ENCODE peak calls at places on chromosomes 11 and 22, in five cellular contexts. U, B, G, J and X are unnamed samples.

GRCh38 chr11:46386674-46387073 is 4.9 kb downstream of the CHRM4 start:
- DNase-seq in U (no peak), B (no peak), G (no peak), J (no peak), X (no peak)

GRCh38 chr11:17396598-17397310 is 8.3 kb upstream of the KCNJ11 start:
- DNase-seq in U (no peak), B (no peak), G (peak), J (no peak), X (peak)

GRCh38 chr22:20531404-20532181 is 24.2 kb downstream of the MED15 start:
- DNase-seq in U (peak), B (peak), G (peak), J (no peak), X (peak)

GRCh38 chr22:46537221-46537945 is at the start of gene CELSR1:
- DNase-seq in U (peak), B (peak), G (peak), J (no peak), X (peak)

GRCh38 chr11:70755410-70756158 is 357.3 kb downstream of the CTTN start:
- DNase-seq in U (peak), B (peak), G (peak), J (peak), X (peak)

GRCh38 chr11:11843233-11843632 is 1.5 kb downstream of the USP47 start:
- DNase-seq in U (peak), B (no peak), G (no peak), J (no peak), X (no peak)

GRCh38 chr11:125998267-125998666 is 52.4 kb downstream of the VSIG10L2 start:
- DNase-seq in U (no peak), B (no peak), G (no peak), J (no peak), X (no peak)

GRCh38 chr11:68016904-68017817 is 7.0 kb downstream of the ALDH3B1 start:
- DNase-seq in U (no peak), B (peak), G (no peak), J (no peak), X (no peak)

GRCh38 chr11:69035150-69035958 is 13.4 kb upstream of the TPCN2 start:
- DNase-seq in U (peak), B (no peak), G (no peak), J (no peak), X (peak)

GRCh38 chr11:86749376-86749775 is 51.0 kb upstream of the PRSS23 start:
- DNase-seq in U (peak), B (no peak), G (no peak), J (no peak), X (no peak)

GRCh38 chr11:60175860-60176275 is 7.0 kb downstream of the MS4A6A start:
- DNase-seq in U (no peak), B (no peak), G (no peak), J (no peak), X (no peak)

GRCh38 chr11:120471131-120471530 is 40.4 kb upstream of the GRIK4 start:
- DNase-seq in U (no peak), B (no peak), G (no peak), J (no peak), X (no peak)

GRCh38 chr11:62108017-62108750 is 15.6 kb upstream of the INCENP start:
- DNase-seq in U (peak), B (no peak), G (peak), J (peak), X (peak)

GRCh38 chr11:29279716-29280115 is 737.1 kb downstream of the KCNA4 start:
- DNase-seq in U (no peak), B (no peak), G (no peak), J (no peak), X (no peak)

GRCh38 chr11:10032991-10033390 is 261.0 kb downstream of the SBF2 start:
- DNase-seq in U (no peak), B (no peak), G (no peak), J (no peak), X (no peak)

GRCh38 chr22:49676783-49677494 is 150.7 kb downstream of the BRD1 start:
- DNase-seq in U (no peak), B (no peak), G (no peak), J (no peak), X (no peak)

GRCh38 chr11:13278620-13279486 is 1.3 kb downstream of the BMAL1 start:
- DNase-seq in U (peak), B (peak), G (peak), J (no peak), X (peak)

GRCh38 chr11:117882539-117882938 is 6.1 kb upstream of the FXYD6 start:
- DNase-seq in U (no peak), B (no peak), G (no peak), J (no peak), X (no peak)

GRCh38 chr11:95145430-95146063 is 55.9 kb downstream of the ENDOD1 start:
- DNase-seq in U (no peak), B (no peak), G (no peak), J (no peak), X (no peak)

GRCh38 chr11:131906963-131907362 is 536.5 kb downstream of the NTM start:
- DNase-seq in U (no peak), B (no peak), G (peak), J (no peak), X (no peak)

GRCh38 chr11:724733-725386 is 18.8 kb downstream of the EPS8L2 start:
- DNase-seq in U (no peak), B (no peak), G (peak), J (no peak), X (peak)

GRCh38 chr11:35334385-35335090 is 84.8 kb downstream of the SLC1A2 start:
- DNase-seq in U (no peak), B (no peak), G (no peak), J (no peak), X (no peak)

GRCh38 chr22:49815641-49816071 is 12.0 kb downstream of the BRD1 start:
- DNase-seq in U (no peak), B (no peak), G (no peak), J (no peak), X (peak)

GRCh38 chr11:115390441-115390840 is 113.8 kb downstream of the CADM1 start:
- DNase-seq in U (no peak), B (no peak), G (no peak), J (no peak), X (peak)